ENCODE peak calls at places on chromosomes 1 and 21, in five cellular contexts. One of them, this sample, is unnamed.

GRCh38 chr1:39214998-39215873 is 10.7 kb downstream of the MACF1 start:
- DNase-seq in fibroblast of lung: peak
- DNase-seq in astrocyte of the cerebellum: no peak
- DNase-seq in MM.1S: peak
- DNase-seq in esophagus squamous epithelium: no peak
- DNase-seq in this sample: no peak

GRCh38 chr21:39182484-39183271 is 573 bp downstream of the PSMG1 start:
- DNase-seq in fibroblast of lung: no peak
- DNase-seq in astrocyte of the cerebellum: no peak
- DNase-seq in MM.1S: peak
- DNase-seq in esophagus squamous epithelium: no peak
- DNase-seq in this sample: no peak

GRCh38 chr21:45420061-45420521 is 15.1 kb downstream of the COL18A1 start:
- DNase-seq in fibroblast of lung: peak
- DNase-seq in astrocyte of the cerebellum: no peak
- DNase-seq in MM.1S: no peak
- DNase-seq in esophagus squamous epithelium: no peak
- DNase-seq in this sample: no peak

GRCh38 chr1:156903328-156904091 is 10.0 kb downstream of the PEAR1 start:
- DNase-seq in fibroblast of lung: no peak
- DNase-seq in astrocyte of the cerebellum: no peak
- DNase-seq in MM.1S: no peak
- DNase-seq in esophagus squamous epithelium: no peak
- DNase-seq in this sample: no peak

GRCh38 chr1:22969224-22969829 is 3.3 kb downstream of the LACTBL1 start:
- DNase-seq in fibroblast of lung: peak
- DNase-seq in astrocyte of the cerebellum: peak
- DNase-seq in MM.1S: no peak
- DNase-seq in esophagus squamous epithelium: no peak
- DNase-seq in this sample: no peak

GRCh38 chr1:232168513-232168912 is 461.4 kb downstream of the SIPA1L2 start:
- DNase-seq in fibroblast of lung: no peak
- DNase-seq in astrocyte of the cerebellum: no peak
- DNase-seq in MM.1S: no peak
- DNase-seq in esophagus squamous epithelium: no peak
- DNase-seq in this sample: no peak

GRCh38 chr1:160374701-160375443 is 8.0 kb downstream of the NHLH1 start:
- DNase-seq in fibroblast of lung: no peak
- DNase-seq in astrocyte of the cerebellum: no peak
- DNase-seq in MM.1S: no peak
- DNase-seq in esophagus squamous epithelium: no peak
- DNase-seq in this sample: peak

GRCh38 chr1:51569284-51570062 is 47.4 kb upstream of the OSBPL9 start:
- DNase-seq in fibroblast of lung: peak
- DNase-seq in astrocyte of the cerebellum: peak
- DNase-seq in MM.1S: peak
- DNase-seq in esophagus squamous epithelium: no peak
- DNase-seq in this sample: no peak

GRCh38 chr21:38272215-38272614 is 15.4 kb downstream of the KCNJ15 start:
- DNase-seq in fibroblast of lung: no peak
- DNase-seq in astrocyte of the cerebellum: no peak
- DNase-seq in MM.1S: peak
- DNase-seq in esophagus squamous epithelium: no peak
- DNase-seq in this sample: no peak

DNA sequence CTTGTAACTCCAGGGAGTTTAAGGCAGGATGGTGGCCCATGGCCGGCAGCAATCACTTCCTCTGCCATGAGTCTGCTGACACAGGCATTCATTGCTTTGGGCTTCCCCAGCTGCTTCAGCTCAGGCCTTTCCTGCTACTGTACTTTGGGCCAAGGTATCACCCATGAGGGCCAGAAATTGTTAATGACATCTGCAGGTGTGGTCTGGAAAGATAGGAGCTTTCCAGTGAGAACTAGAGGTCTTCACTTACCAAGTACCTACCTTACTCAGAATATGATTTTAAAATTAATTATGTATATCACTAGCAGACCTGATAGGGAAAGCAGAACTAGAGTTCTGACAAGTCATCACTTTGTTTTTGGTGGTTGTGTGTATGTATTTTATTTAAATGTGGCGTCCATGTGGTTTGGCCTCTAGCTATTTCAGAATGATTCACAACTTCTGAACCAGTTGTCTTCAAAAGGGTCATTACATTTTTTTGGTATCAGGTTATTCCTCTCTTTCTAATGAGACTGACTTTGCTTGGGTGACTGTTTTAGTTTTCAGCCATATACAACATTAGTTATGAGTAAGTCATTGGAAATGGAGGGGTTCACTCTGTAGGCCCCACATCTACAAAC is 2.7 kb downstream of the RGL1 start:
- DNase-seq in fibroblast of lung: peak
- DNase-seq in astrocyte of the cerebellum: peak
- DNase-seq in MM.1S: peak
- DNase-seq in esophagus squamous epithelium: no peak
- DNase-seq in this sample: peak
- H3K4me3 ChIP-seq in fibroblast of lung: no peak
- H3K4me3 ChIP-seq in astrocyte of the cerebellum: peak
- H3K4me3 ChIP-seq in MM.1S: peak
- H3K4me3 ChIP-seq in esophagus squamous epithelium: peak
- H3K4me3 ChIP-seq in this sample: no peak

GRCh38 chr1:199168895-199169294 is 530.1 kb downstream of the PTPRC start:
- DNase-seq in fibroblast of lung: no peak
- DNase-seq in astrocyte of the cerebellum: no peak
- DNase-seq in MM.1S: no peak
- DNase-seq in esophagus squamous epithelium: no peak
- DNase-seq in this sample: no peak
- H3K4me3 ChIP-seq in fibroblast of lung: no peak
- H3K4me3 ChIP-seq in astrocyte of the cerebellum: no peak
- H3K4me3 ChIP-seq in MM.1S: no peak
- H3K4me3 ChIP-seq in esophagus squamous epithelium: no peak
- H3K4me3 ChIP-seq in this sample: no peak

GRCh38 chr1:9848022-9848421 is 24.3 kb upstream of the CLSTN1 start:
- DNase-seq in fibroblast of lung: no peak
- DNase-seq in astrocyte of the cerebellum: no peak
- DNase-seq in MM.1S: no peak
- DNase-seq in esophagus squamous epithelium: no peak
- DNase-seq in this sample: no peak
- H3K4me3 ChIP-seq in fibroblast of lung: no peak
- H3K4me3 ChIP-seq in astrocyte of the cerebellum: no peak
- H3K4me3 ChIP-seq in MM.1S: no peak
- H3K4me3 ChIP-seq in esophagus squamous epithelium: no peak
- H3K4me3 ChIP-seq in this sample: no peak

GRCh38 chr1:9126511-9126910 is 2.4 kb downstream of the GPR157 start:
- DNase-seq in fibroblast of lung: no peak
- DNase-seq in astrocyte of the cerebellum: no peak
- DNase-seq in MM.1S: no peak
- DNase-seq in esophagus squamous epithelium: no peak
- DNase-seq in this sample: no peak
- H3K4me3 ChIP-seq in fibroblast of lung: no peak
- H3K4me3 ChIP-seq in astrocyte of the cerebellum: no peak
- H3K4me3 ChIP-seq in MM.1S: no peak
- H3K4me3 ChIP-seq in esophagus squamous epithelium: peak
- H3K4me3 ChIP-seq in this sample: no peak

GRCh38 chr1:172141351-172142000 is 279.0 kb upstream of the C1orf105 start:
- DNase-seq in fibroblast of lung: no peak
- DNase-seq in astrocyte of the cerebellum: no peak
- DNase-seq in MM.1S: no peak
- DNase-seq in esophagus squamous epithelium: no peak
- DNase-seq in this sample: no peak

GRCh38 chr1:172145656-172146055 is 274.8 kb upstream of the C1orf105 start:
- DNase-seq in fibroblast of lung: peak
- DNase-seq in astrocyte of the cerebellum: no peak
- DNase-seq in MM.1S: no peak
- DNase-seq in esophagus squamous epithelium: no peak
- DNase-seq in this sample: no peak

GRCh38 chr1:172145231-172145651 is 275.2 kb upstream of the C1orf105 start:
- DNase-seq in fibroblast of lung: peak
- DNase-seq in astrocyte of the cerebellum: peak
- DNase-seq in MM.1S: no peak
- DNase-seq in esophagus squamous epithelium: no peak
- DNase-seq in this sample: no peak

GRCh38 chr1:172144445-172145060 is 275.9 kb upstream of the C1orf105 start:
- DNase-seq in fibroblast of lung: peak
- DNase-seq in astrocyte of the cerebellum: no peak
- DNase-seq in MM.1S: no peak
- DNase-seq in esophagus squamous epithelium: no peak
- DNase-seq in this sample: peak

DNA sequence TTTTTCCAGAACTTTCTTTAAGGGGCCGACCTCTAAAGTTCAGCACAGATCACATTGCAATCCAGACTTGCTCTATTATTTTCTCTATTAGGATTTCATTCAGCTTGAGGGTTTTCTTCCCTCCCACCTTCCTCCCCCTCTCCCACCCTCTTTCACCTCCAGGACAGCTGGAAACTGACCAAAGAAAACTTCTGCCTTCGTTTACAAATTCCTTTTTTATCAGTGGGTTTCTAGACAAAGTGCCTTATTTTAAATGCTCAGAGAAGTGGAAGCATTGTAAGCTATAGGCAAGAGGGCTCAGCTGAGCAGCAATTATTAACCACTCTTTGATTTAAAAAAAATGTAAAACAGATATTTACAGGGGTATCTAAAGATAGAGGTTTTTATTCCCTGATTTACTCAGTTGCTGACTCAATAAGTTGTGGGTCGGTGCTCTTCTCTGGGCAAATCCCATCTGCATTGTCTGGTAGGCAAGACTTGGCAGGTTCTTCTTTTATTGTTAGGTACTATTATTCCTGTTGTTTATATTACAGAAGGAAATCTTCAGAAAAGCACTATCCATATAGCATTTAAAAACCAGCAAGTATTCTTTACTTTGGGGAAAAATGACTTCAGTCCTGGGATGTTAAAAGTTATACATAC is 277.0 kb upstream of the C1orf105 start:
- DNase-seq in fibroblast of lung: peak
- DNase-seq in astrocyte of the cerebellum: peak
- DNase-seq in MM.1S: no peak
- DNase-seq in esophagus squamous epithelium: no peak
- DNase-seq in this sample: no peak
- H3K4me3 ChIP-seq in fibroblast of lung: peak
- H3K4me3 ChIP-seq in astrocyte of the cerebellum: no peak
- H3K4me3 ChIP-seq in MM.1S: no peak
- H3K4me3 ChIP-seq in esophagus squamous epithelium: peak
- H3K4me3 ChIP-seq in this sample: peak

DNA sequence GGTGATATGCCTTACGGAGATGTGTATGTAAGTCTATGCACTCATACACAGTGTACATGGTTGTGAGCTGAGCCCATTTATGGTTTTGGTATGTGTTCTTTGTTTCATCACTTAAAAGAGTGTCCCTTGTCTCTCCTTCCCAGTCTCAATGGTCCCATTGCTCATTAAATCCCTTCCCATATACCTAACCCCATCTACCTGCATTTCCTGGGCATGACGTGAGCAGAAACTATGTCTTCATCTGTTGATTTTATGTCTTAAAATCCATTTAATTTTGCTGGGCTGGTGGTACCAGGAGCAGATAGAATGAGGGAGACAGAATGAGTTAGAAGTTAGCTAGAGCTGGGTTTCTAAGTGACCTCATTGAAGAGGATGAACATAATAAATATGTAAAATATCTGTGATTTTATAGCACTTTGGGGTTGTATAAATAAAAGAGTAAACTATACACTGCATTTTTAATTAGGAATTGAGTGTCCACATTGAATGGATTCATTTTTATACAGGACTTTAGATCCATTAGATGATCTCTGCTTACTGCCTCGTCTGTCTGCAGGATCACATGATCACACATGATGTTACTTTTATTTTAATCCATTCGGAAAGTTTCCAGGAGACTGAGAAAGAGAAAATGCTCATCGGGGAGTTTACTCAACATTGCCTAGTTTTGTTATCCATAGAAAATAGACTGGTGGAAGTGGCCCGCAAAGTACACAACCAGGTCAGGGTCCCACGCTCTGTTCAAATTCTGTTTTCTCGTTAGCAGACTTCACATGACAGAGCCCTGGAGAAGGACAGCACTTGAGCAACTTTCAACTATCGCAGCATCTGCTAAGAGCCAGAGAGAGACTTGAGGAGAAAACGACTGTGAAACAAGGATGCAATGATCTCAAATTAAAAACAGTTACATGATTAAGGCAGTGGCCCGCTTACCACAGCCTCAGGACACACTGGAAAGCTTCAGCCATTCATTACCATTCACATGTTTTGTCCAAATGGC is 44.5 kb downstream of the ADAMTS1 start:
- DNase-seq in fibroblast of lung: no peak
- DNase-seq in astrocyte of the cerebellum: no peak
- DNase-seq in MM.1S: no peak
- DNase-seq in esophagus squamous epithelium: no peak
- DNase-seq in this sample: no peak
- H3K4me3 ChIP-seq in fibroblast of lung: no peak
- H3K4me3 ChIP-seq in astrocyte of the cerebellum: no peak
- H3K4me3 ChIP-seq in MM.1S: no peak
- H3K4me3 ChIP-seq in esophagus squamous epithelium: no peak
- H3K4me3 ChIP-seq in this sample: no peak

GRCh38 chr21:42019101-42019605 is 9.0 kb upstream of the ZBTB21 start:
- DNase-seq in fibroblast of lung: no peak
- DNase-seq in astrocyte of the cerebellum: no peak
- DNase-seq in MM.1S: no peak
- DNase-seq in esophagus squamous epithelium: no peak
- DNase-seq in this sample: no peak

GRCh38 chr21:42024261-42024877 is 14.2 kb upstream of the ZBTB21 start:
- DNase-seq in fibroblast of lung: no peak
- DNase-seq in astrocyte of the cerebellum: no peak
- DNase-seq in MM.1S: no peak
- DNase-seq in esophagus squamous epithelium: no peak
- DNase-seq in this sample: no peak

GRCh38 chr21:42022906-42023305 is 12.7 kb upstream of the ZBTB21 start:
- DNase-seq in fibroblast of lung: no peak
- DNase-seq in astrocyte of the cerebellum: no peak
- DNase-seq in MM.1S: no peak
- DNase-seq in esophagus squamous epithelium: no peak
- DNase-seq in this sample: no peak

GRCh38 chr21:42019706-42020105 is 9.5 kb upstream of the ZBTB21 start:
- DNase-seq in fibroblast of lung: no peak
- DNase-seq in astrocyte of the cerebellum: no peak
- DNase-seq in MM.1S: no peak
- DNase-seq in esophagus squamous epithelium: no peak
- DNase-seq in this sample: no peak

DNA sequence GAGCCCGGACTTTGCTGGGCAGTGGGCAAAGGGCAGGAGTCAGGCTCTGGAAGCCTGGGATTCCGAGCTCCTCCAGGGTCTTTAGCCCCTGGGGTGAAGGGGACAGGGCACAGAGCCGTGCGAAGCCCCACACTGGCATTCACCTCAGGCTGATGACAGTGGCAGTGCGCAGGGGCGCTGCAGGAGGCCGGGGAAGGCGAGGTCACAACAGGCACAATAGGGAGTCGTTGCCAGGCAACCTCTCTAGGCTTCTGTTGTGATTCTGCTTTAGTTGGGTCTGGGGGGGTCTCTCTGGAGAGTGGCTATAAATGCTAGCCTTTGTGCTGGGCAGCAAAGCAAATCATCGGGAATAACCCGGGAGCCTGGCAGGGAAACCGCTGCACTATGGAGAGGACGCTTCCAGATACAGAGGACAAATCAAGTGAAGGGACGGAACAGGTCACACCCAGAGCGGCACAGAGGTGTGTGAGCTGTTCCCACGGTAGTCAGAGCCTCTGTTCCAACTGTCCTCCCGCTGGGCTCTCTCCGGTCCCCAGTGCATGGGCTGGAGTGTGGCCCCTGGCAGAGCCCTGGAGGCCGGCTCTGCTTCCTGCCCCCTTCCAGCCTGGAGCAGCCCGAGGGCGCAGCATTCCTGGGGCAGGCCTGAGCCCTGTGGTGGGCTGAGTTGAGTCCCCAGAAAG is 11.7 kb upstream of the ZBTB21 start:
- DNase-seq in fibroblast of lung: no peak
- DNase-seq in astrocyte of the cerebellum: no peak
- DNase-seq in MM.1S: no peak
- DNase-seq in esophagus squamous epithelium: no peak
- DNase-seq in this sample: no peak
- H3K4me3 ChIP-seq in fibroblast of lung: no peak
- H3K4me3 ChIP-seq in astrocyte of the cerebellum: no peak
- H3K4me3 ChIP-seq in MM.1S: no peak
- H3K4me3 ChIP-seq in esophagus squamous epithelium: no peak
- H3K4me3 ChIP-seq in this sample: no peak